ENCODE peak calls at places on chromosomes 1 and 21, in nine cellular contexts. J, M, A, C, E, V, Q, F and R are unnamed samples.

GRCh38 chr1:62312698-62313097 is 6.5 kb downstream of the KANK4 start:
- DNase-seq in J (no peak), M (no peak), A (no peak), C (no peak), E (no peak), V (no peak), Q (no peak), F (no peak), R (no peak)

GRCh38 chr1:63329621-63330330 is 7.4 kb downstream of the FOXD3 start:
- DNase-seq in J (no peak), M (peak; percentile 38), A (peak; percentile 55), C (no peak), E (no peak), V (no peak), Q (no peak), F (no peak), R (no peak)

GRCh38 chr1:41329662-41330587 is 31.3 kb upstream of the FOXO6 start:
- DNase-seq in J (no peak), M (no peak), A (no peak), C (no peak), E (no peak), V (no peak), Q (no peak), F (no peak), R (no peak)

GRCh38 chr1:246907472-246907871 is 24.3 kb downstream of the AHCTF1 start:
- DNase-seq in J (peak; percentile 63), M (no peak), A (no peak), C (peak; percentile 21), E (peak; percentile 66), V (no peak), Q (peak; percentile 35), F (no peak), R (no peak)

GRCh38 chr1:30908446-30908885 is at the start of gene SDC3:
- DNase-seq in J (peak; percentile 80), M (no peak), A (peak; percentile 74), C (no peak), E (peak; percentile 44), V (peak; percentile 40), Q (no peak), F (no peak), R (no peak)

GRCh38 chr21:42523941-42524340 is 10.3 kb downstream of the SLC37A1 start:
- DNase-seq in J (peak; percentile 48), M (no peak), A (no peak), C (no peak), E (no peak), V (peak; percentile 54), Q (no peak), F (no peak), R (no peak)

GRCh38 chr21:25283720-25284119 is 323.6 kb downstream of the MRPL39 start:
- DNase-seq in J (peak; percentile 54), M (peak; percentile 35), A (no peak), C (no peak), E (peak; percentile 25), V (no peak), Q (no peak), F (no peak), R (no peak)

GRCh38 chr1:213779228-213779627 is 208.5 kb upstream of the PROX1 start:
- DNase-seq in J (peak; percentile 59), M (no peak), A (no peak), C (peak; percentile 1), E (no peak), V (no peak), Q (no peak), F (no peak), R (no peak)

GRCh38 chr1:44688760-44689446 is 14.4 kb downstream of the ARMH1 start:
- DNase-seq in J (no peak), M (no peak), A (no peak), C (no peak), E (no peak), V (no peak), Q (peak; percentile 50), F (no peak), R (no peak)

GRCh38 chr1:30083800-30084464 is 639.5 kb downstream of the MATN1 start:
- DNase-seq in J (peak; percentile 58), M (no peak), A (no peak), C (no peak), E (peak; percentile 89), V (no peak), Q (no peak), F (no peak), R (no peak)

GRCh38 chr1:200262326-200262965 is 147.4 kb downstream of the ZNF281 start:
- DNase-seq in J (no peak), M (no peak), A (no peak), C (no peak), E (no peak), V (no peak), Q (no peak), F (no peak), R (no peak)

GRCh38 chr1:204545881-204546280 is 29.7 kb downstream of the MDM4 start:
- DNase-seq in J (no peak), M (no peak), A (no peak), C (no peak), E (no peak), V (no peak), Q (no peak), F (no peak), R (no peak)

GRCh38 chr1:232130815-232131474 is 499.0 kb downstream of the SIPA1L2 start:
- DNase-seq in J (peak; percentile 17), M (no peak), A (no peak), C (no peak), E (no peak), V (no peak), Q (no peak), F (no peak), R (no peak)

GRCh38 chr21:45970674-45971486 is 10.7 kb upstream of the COL6A1 start:
- DNase-seq in J (peak; percentile 83), M (peak; percentile 81), A (peak; percentile 85), C (no peak), E (peak; percentile 21), V (no peak), Q (peak; percentile 80), F (peak; percentile 82), R (peak; percentile 65)

GRCh38 chr1:109784551-109785252 is 21.0 kb upstream of the EPS8L3 start:
- DNase-seq in J (no peak), M (no peak), A (peak; percentile 20), C (no peak), E (no peak), V (no peak), Q (no peak), F (peak; percentile 23), R (no peak)

GRCh38 chr1:223748405-223748772 is 36.0 kb downstream of the CAPN2 start:
- DNase-seq in J (peak; percentile 55), M (no peak), A (no peak), C (no peak), E (peak; percentile 62), V (no peak), Q (peak; percentile 37), F (peak; percentile 56), R (no peak)

GRCh38 chr1:38020361-38020760 is 7.8 kb downstream of the UTP11 start:
- DNase-seq in J (no peak), M (no peak), A (no peak), C (no peak), E (no peak), V (no peak), Q (no peak), F (no peak), R (no peak)

GRCh38 chr1:243264718-243265117 is 8.9 kb downstream of the SDCCAG8 start:
- DNase-seq in J (no peak), M (no peak), A (no peak), C (no peak), E (peak; percentile 78), V (no peak), Q (no peak), F (no peak), R (no peak)

GRCh38 chr1:5456090-5456789 is 536.0 kb downstream of the NPHP4 start:
- DNase-seq in J (no peak), M (no peak), A (no peak), C (no peak), E (no peak), V (no peak), Q (no peak), F (no peak), R (no peak)

GRCh38 chr21:21851657-21852056 is 853.4 kb downstream of the NCAM2 start:
- DNase-seq in J (no peak), M (no peak), A (no peak), C (no peak), E (peak; percentile 39), V (no peak), Q (no peak), F (no peak), R (no peak)

DNA sequence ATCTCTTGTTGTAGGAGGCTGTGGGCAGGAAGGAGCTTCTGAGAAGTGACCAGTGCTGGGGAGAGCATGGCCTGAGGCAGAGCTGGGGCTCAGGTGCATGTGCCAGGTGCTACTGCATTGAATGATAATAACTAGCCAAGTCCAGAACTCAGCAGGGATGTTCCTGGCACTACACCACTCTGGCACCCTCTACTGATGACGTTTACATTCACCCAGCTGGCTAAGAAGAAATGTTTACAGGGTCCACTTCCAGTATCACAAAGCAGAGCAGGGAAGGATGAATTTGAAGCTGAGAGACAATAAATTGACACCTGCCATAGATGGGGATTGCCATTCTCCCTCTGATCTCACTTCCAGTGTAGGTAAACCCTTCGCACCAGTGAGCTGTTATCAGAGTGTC is 411.8 kb downstream of the SETD4 start:
- DNase-seq in J (no peak), M (no peak), A (no peak), C (no peak), E (no peak), V (peak; percentile 74), Q (no peak), F (no peak), R (no peak)
- TF ChIP-seq CTCF in J (no peak), M (peak; percentile 25), A (no peak), C (no peak), E (no peak), V (no peak), Q (no peak), F (no peak), R (no peak)

GRCh38 chr1:3846521-3846920 is 10.5 kb downstream of the CEP104 start:
- DNase-seq in J (no peak), M (no peak), A (no peak), C (no peak), E (no peak), V (no peak), Q (no peak), F (no peak), R (no peak)
- H3K27ac ChIP-seq in J (peak overlapping the region; percentile 48), M (no peak overlapping the region), A (no peak overlapping the region), C (no peak overlapping the region), E (no peak overlapping the region), V (no peak overlapping the region), Q (no peak overlapping the region), F (no peak overlapping the region), R (no peak overlapping the region)

DNA sequence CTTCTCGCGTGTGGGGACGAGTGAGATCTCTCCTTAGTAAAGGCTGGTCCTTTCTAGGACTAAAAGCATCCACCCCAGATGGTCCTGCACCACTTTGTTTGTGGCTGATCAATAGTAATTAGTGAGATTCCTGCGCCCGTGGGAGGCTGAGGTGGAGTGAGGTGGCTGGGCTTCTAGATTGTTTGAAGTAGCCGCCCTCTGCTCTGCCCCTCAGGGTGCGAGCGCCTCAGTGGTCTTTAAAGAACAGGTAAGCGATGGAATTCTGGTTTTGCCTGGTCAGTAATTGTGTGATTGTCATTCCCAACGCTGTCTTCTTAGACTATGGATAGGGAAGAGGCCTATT is 20.7 kb downstream of the PEX14 start:
- DNase-seq in J (no peak), M (no peak), A (no peak), C (no peak), E (no peak), V (no peak), Q (no peak), F (no peak), R (no peak)
- H3K27me3 ChIP-seq in J (no peaks in the 10 kb centered on the region), M (no peaks in the 10 kb centered on the region), A (no peaks in the 10 kb centered on the region), C (no peaks in the 10 kb centered on the region), E (no peaks in the 10 kb centered on the region), V (no peaks in the 10 kb centered on the region), Q (no peaks in the 10 kb centered on the region), F (no peaks in the 10 kb centered on the region), R (no peaks in the 10 kb centered on the region)

GRCh38 chr1:19825298-19825697 is 10.2 kb upstream of the RNF186 start:
- DNase-seq in J (peak; percentile 37), M (peak; percentile 87), A (peak; percentile 84), C (no peak), E (no peak), V (peak; percentile 63), Q (no peak), F (no peak), R (no peak)
- TF ChIP-seq CTCF in J (no peak), M (peak; percentile 45), A (no peak), C (no peak), E (no peak), V (no peak), Q (no peak), F (no peak), R (no peak)